ENCODE peak calls at places on chromosomes 12 and 14, in seven cellular contexts. R is right lobe of liver, O is cardiac muscle cell, Y is pancreas, B is dorsolateral prefrontal cortex, C is OCI-LY7, J is transverse colon. D is an unnamed sample.

GRCh38 chr12:58893421-58893986 is 26.8 kb downstream of the LRIG3 start:
- DNase-seq in B (no peak), O (no peak), J (no peak), R (no peak), Y (no peak), C (no peak), D (no peak)

GRCh38 chr12:29163146-29163545 is 14.1 kb downstream of the FAR2 start:
- DNase-seq in R (no peak), C (no peak), Y (no peak), J (no peak), O (no peak), B (no peak), D (no peak)

GRCh38 chr14:71245659-71246361 is 338.6 kb downstream of the PCNX1 start:
- DNase-seq in B (no peak), O (no peak), R (no peak), J (no peak), Y (no peak), C (no peak), D (no peak)

GRCh38 chr14:105937253-105938054 is 411.1 kb downstream of the TMEM121 start:
- DNase-seq in R (peak; percentile 88), O (no peak), B (no peak), Y (no peak), C (no peak), J (no peak), D (no peak)

GRCh38 chr12:47507221-47507620 is 198.6 kb downstream of the RPAP3 start:
- DNase-seq in B (no peak), O (no peak), Y (no peak), J (no peak), R (no peak), C (no peak), D (no peak)

GRCh38 chr14:50067723-50068495 is 48.5 kb downstream of the VCPKMT start:
- DNase-seq in O (peak; percentile 71), C (no peak), Y (no peak), J (peak; percentile 48), B (no peak), R (no peak), D (no peak)

GRCh38 chr12:3658327-3659163 is 94.4 kb downstream of the CRACR2A start:
- DNase-seq in Y (no peak), R (no peak), O (peak; percentile 57), J (peak; percentile 42), C (peak; percentile 35), B (no peak), D (peak; percentile 5)

GRCh38 chr14:33754264-33754663 is 196.6 kb downstream of the EGLN3 start:
- DNase-seq in Y (no peak), B (no peak), O (peak; percentile 50), C (no peak), R (no peak), J (no peak), D (no peak)

GRCh38 chr12:54032627-54033100 is at the start of gene HOXC5:
- DNase-seq in B (peak; percentile 25), R (no peak), Y (peak; percentile 52), C (peak; percentile 75), J (peak; percentile 65), O (peak; percentile 72), D (peak; percentile 42)

GRCh38 chr14:99321236-99321925 is 49.4 kb upstream of the BCL11B start:
- DNase-seq in B (no peak), O (no peak), C (no peak), R (no peak), Y (no peak), J (no peak), D (no peak)

GRCh38 chr14:52380294-52380693 is 66.2 kb downstream of the PTGER2 start:
- DNase-seq in R (no peak), J (no peak), C (no peak), Y (no peak), B (no peak), O (peak; percentile 29), D (no peak)

GRCh38 chr14:23321572-23322547 is 603 bp downstream of the PABPN1 start:
- DNase-seq in R (peak; percentile 74), C (peak; percentile 51), Y (peak; percentile 64), B (no peak), O (peak; percentile 59), J (peak; percentile 58), D (peak; percentile 43)

GRCh38 chr12:78121969-78122610 is 291.4 kb downstream of the NAV3 start:
- DNase-seq in Y (no peak), O (no peak), R (no peak), J (no peak), B (no peak), C (no peak), D (no peak)

GRCh38 chr12:84508943-84509342 is 403.7 kb downstream of the SLC6A15 start:
- DNase-seq in C (no peak), J (no peak), R (no peak), B (no peak), Y (no peak), O (peak; percentile 33), D (no peak)

GRCh38 chr14:23118506-23119361 is at the start of gene CEBPE:
- DNase-seq in J (no peak), R (no peak), C (no peak), Y (no peak), B (no peak), O (no peak), D (no peak)

GRCh38 chr12:122471324-122472226 is 29.2 kb downstream of the ZCCHC8 start:
- DNase-seq in O (peak; percentile 85), R (peak; percentile 23), C (peak; percentile 68), Y (no peak), B (no peak), J (no peak), D (no peak)

GRCh38 chr14:34098045-34098984 is 147.4 kb upstream of the EGLN3 start:
- DNase-seq in C (no peak), Y (no peak), J (peak; percentile 24), O (peak; percentile 76), R (no peak), B (peak; percentile 72), D (no peak)

GRCh38 chr14:68703093-68703492 is 89.8 kb downstream of the ZFP36L1 start:
- DNase-seq in R (no peak), O (peak; percentile 64), Y (no peak), C (no peak), J (no peak), B (no peak), D (no peak)

GRCh38 chr12:49627752-49628360 is 4.5 kb downstream of the PRPF40B start:
- DNase-seq in J (no peak), C (no peak), Y (no peak), R (no peak), O (peak; percentile 46), B (no peak), D (no peak)

GRCh38 chr14:52313493-52313881 is 625 bp upstream of the PTGER2 start:
- DNase-seq in Y (no peak), O (peak; percentile 50), R (no peak), B (no peak), J (no peak), C (no peak), D (no peak)

GRCh38 chr12:49671051-49671765 is 36.0 kb downstream of the FMNL3 start:
- DNase-seq in O (no peak), R (no peak), B (no peak), C (peak; percentile 60), Y (no peak), J (peak; percentile 27), D (peak; percentile 58)

GRCh38 chr12:75632452-75632851 is 121.0 kb upstream of the KRR1 start:
- DNase-seq in J (no peak), B (no peak), Y (no peak), O (no peak), R (no peak), C (no peak), D (no peak)

GRCh38 chr12:4849024-4849594 is 60.6 kb upstream of the KCNA1 start:
- DNase-seq in R (no peak), B (no peak), J (no peak), O (peak; percentile 58), C (peak; percentile 53), Y (no peak), D (no peak)

GRCh38 chr14:74864193-74864592 is 11.8 kb downstream of the PROX2 start:
- DNase-seq in Y (no peak), B (no peak), J (no peak), R (no peak), C (no peak), O (no peak), D (no peak)

GRCh38 chr14:89773644-89774316 is 180.8 kb downstream of the EFCAB11 start:
- DNase-seq in B (no peak), J (peak; percentile 53), O (peak; percentile 41), C (peak; percentile 85), Y (peak; percentile 27), R (peak; percentile 55), D (peak; percentile 34)

GRCh38 chr14:104651876-104652260 is 37.5 kb upstream of the INF2 start:
- DNase-seq in Y (no peak), R (no peak), B (no peak), C (no peak), J (no peak), O (no peak), D (no peak)

GRCh38 chr12:104529130-104529874 is 72.6 kb downstream of the CHST11 start:
- DNase-seq in Y (no peak), B (no peak), C (no peak), O (no peak), J (no peak), R (no peak), D (no peak)

GRCh38 chr12:113066806-113067400 is 10.4 kb downstream of the DTX1 start:
- DNase-seq in J (no peak), Y (no peak), O (no peak), C (no peak), R (peak; percentile 83), B (no peak), D (no peak)
- TF ChIP-seq CTCF in J (no peak), Y (no peak), O (no peak), C (no peak), R (no peak), B (no peak), D (no peak)

DNA sequence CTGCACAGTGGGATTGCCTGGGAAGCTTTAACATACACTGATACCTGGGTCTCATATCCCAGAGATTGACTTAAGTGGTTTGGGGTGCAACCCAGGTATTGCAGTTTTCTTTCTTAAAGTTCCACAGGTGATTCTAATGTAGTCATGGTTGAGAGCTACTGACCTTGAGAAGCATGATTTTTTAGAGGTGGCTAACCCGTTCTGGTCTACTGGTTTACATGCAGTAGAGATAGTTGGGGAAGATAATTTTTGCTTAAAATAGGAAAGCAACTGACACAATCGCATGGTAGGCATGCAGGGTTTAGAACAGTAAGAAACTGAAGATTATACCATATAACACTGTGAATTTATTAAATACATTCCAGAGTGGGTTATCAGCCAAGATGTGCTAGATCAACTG is 134.2 kb upstream of the DNM1L start:
- DNase-seq in J (no peak), C (peak; percentile 53), O (no peak), B (no peak), Y (no peak), R (no peak), D (no peak)
- H3K27ac ChIP-seq in J (peak overlapping the region; percentile 11), C (peak overlapping the region; percentile 71), O (no peak overlapping the region), B (no peak overlapping the region), Y (no peak overlapping the region), R (peak overlapping the region; percentile 14), D (no peak overlapping the region)

DNA sequence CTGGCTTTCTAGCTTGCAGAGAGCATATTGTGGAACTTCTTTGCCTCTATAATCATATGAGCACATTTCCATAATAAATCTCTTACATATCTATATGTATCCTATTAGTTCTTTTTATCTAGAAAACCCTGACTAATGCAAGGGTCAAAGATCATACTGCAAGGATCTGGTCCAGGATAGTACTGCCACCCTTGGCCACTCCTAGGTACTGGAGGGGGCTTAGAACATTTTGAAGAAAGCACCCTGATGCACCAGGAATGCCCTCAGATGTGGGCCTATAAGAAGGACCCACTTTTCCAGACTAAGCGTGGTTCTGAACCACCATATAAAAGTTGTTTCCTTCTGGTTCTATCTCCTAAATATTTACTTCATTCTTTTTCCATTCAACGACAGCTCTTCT is 14.6 kb downstream of the ATXN7L3B start:
- DNase-seq in R (no peak), Y (no peak), C (no peak), J (no peak), B (no peak), O (no peak), D (no peak)
- TF ChIP-seq CTCF in R (no peak), Y (no peak), C (peak; percentile 42), J (no peak), B (no peak), O (no peak), D (no peak)

GRCh38 chr14:73311710-73312035 is 74.4 kb downstream of the PAPLN start:
- DNase-seq in O (no peak), Y (no peak), R (no peak), B (no peak), C (no peak), J (no peak), D (no peak)
- H3K27ac ChIP-seq in O (peak overlapping the region; percentile 47), Y (no peak overlapping the region), R (no peak overlapping the region), B (no peak overlapping the region), C (no peak overlapping the region), J (peak overlapping the region; percentile 46), D (no peak overlapping the region)